ENCODE peak calls at places on chromosomes 13 and 19, in eight cellular contexts. V is hepatic stellate cell; H is NCI-H187; Z is colonic mucosa; X is activated CD4-positive, alpha-beta T cell treated with anti-CD3 and anti-CD28 coated beads for 1 hour; T is NCI-H1105 treated with DMSO at 0.1 percent for 48 hours; K is aorta; E is NCI-H2081 treated with DMSO at 0.1 percent for 48 hours. M is an unnamed sample.

GRCh38 chr19:7187605-7188339 is 106.4 kb downstream of the INSR start:
- DNase-seq in E (no peak), X (no peak), Z (no peak), V (no peak), K (no peak), H (no peak), T (no peak), M (no peak)

GRCh38 chr19:49390978-49391304 is 2.9 kb downstream of the KASH5 start:
- DNase-seq in K (no peak), H (no peak), Z (no peak), T (no peak), X (no peak), E (no peak), V (no peak), M (peak)

GRCh38 chr13:47790755-47791154 is 210.3 kb downstream of the SUCLA2 start:
- DNase-seq in K (no peak), V (no peak), H (no peak), X (no peak), E (no peak), T (no peak), Z (no peak), M (no peak)

GRCh38 chr13:39105110-39105509 is 66.9 kb downstream of the NHLRC3 start:
- DNase-seq in E (peak), H (peak), X (no peak), K (no peak), Z (peak), T (peak), V (no peak), M (no peak)

GRCh38 chr13:75675421-75675820 is 39.3 kb downstream of the LMO7 start:
- DNase-seq in Z (no peak), H (no peak), T (no peak), X (no peak), K (no peak), E (no peak), V (no peak), M (no peak)

GRCh38 chr13:43094901-43095300 is 71.5 kb downstream of the DNAJC15 start:
- DNase-seq in V (no peak), E (no peak), T (no peak), X (no peak), Z (no peak), H (no peak), K (no peak), M (no peak)

GRCh38 chr13:34127523-34127922 is 309.6 kb downstream of the RFC3 start:
- DNase-seq in H (no peak), V (no peak), K (no peak), T (no peak), X (no peak), Z (no peak), E (no peak), M (no peak)

GRCh38 chr13:114044486-114044885 is 70.6 kb upstream of the C13orf46 start:
- DNase-seq in X (no peak), H (no peak), Z (no peak), K (no peak), T (no peak), E (no peak), V (no peak), M (no peak)

GRCh38 chr13:40116008-40116407 is 460.5 kb downstream of the COG6 start:
- DNase-seq in E (no peak), K (no peak), Z (peak), V (no peak), X (no peak), T (no peak), H (no peak), M (peak)

GRCh38 chr19:36972594-36972993 is 56.5 kb downstream of the ZNF568 start:
- DNase-seq in X (no peak), V (no peak), K (no peak), Z (no peak), H (no peak), E (no peak), T (no peak), M (no peak)

GRCh38 chr13:35388979-35389378 is 87.5 kb downstream of the MAB21L1 start:
- DNase-seq in H (no peak), X (no peak), Z (no peak), K (no peak), T (no peak), E (no peak), V (no peak), M (no peak)

GRCh38 chr13:44806841-44807240 is 182.4 kb downstream of the NUFIP1 start:
- DNase-seq in Z (no peak), H (no peak), X (no peak), V (no peak), T (no peak), K (no peak), E (no peak), M (peak)

M was measured in body of pancreas.